ENCODE peak calls at places on chromosomes 11 and 22, in six cellular contexts. One of them, this sample, is unnamed.

GRCh38 chr11:8095356-8095755 is 14.3 kb downstream of the TUB start:
- DNase-seq in IMR-90: no peak
- DNase-seq in fibroblast of lung: no peak
- DNase-seq in H9: peak; percentile 19
- DNase-seq in HCT116: no peak
- DNase-seq in neural progenitor cell: no peak
- DNase-seq in this sample: no peak

GRCh38 chr11:76669901-76670474 is 559 bp downstream of the LRRC32 start:
- DNase-seq in IMR-90: peak; percentile 88
- DNase-seq in fibroblast of lung: peak; percentile 71
- DNase-seq in H9: no peak
- DNase-seq in HCT116: no peak
- DNase-seq in neural progenitor cell: peak; percentile 46
- DNase-seq in this sample: no peak

GRCh38 chr11:20369816-20370215 is 6.3 kb downstream of the HTATIP2 start:
- DNase-seq in IMR-90: no peak
- DNase-seq in fibroblast of lung: no peak
- DNase-seq in H9: no peak
- DNase-seq in HCT116: no peak
- DNase-seq in neural progenitor cell: no peak
- DNase-seq in this sample: no peak

GRCh38 chr11:84685976-84686375 is 941.2 kb downstream of the DLG2 start:
- DNase-seq in IMR-90: no peak
- DNase-seq in fibroblast of lung: no peak
- DNase-seq in H9: no peak
- DNase-seq in HCT116: no peak
- DNase-seq in neural progenitor cell: no peak
- DNase-seq in this sample: no peak

GRCh38 chr22:35465109-35465701 is 65.3 kb downstream of the MCM5 start:
- DNase-seq in IMR-90: no peak
- DNase-seq in fibroblast of lung: peak; percentile 15
- DNase-seq in H9: no peak
- DNase-seq in HCT116: no peak
- DNase-seq in neural progenitor cell: no peak
- DNase-seq in this sample: no peak

GRCh38 chr22:38465673-38466490 is 2.0 kb upstream of the KDELR3 start:
- DNase-seq in IMR-90: no peak
- DNase-seq in fibroblast of lung: no peak
- DNase-seq in H9: no peak
- DNase-seq in HCT116: no peak
- DNase-seq in neural progenitor cell: no peak
- DNase-seq in this sample: no peak

GRCh38 chr11:60924906-60925684 is 835 bp downstream of the TMEM132A start:
- DNase-seq in IMR-90: no peak
- DNase-seq in fibroblast of lung: no peak
- DNase-seq in H9: no peak
- DNase-seq in HCT116: no peak
- DNase-seq in neural progenitor cell: peak; percentile 41
- DNase-seq in this sample: no peak

GRCh38 chr11:91947215-91947614 is 277.4 kb upstream of the FAT3 start:
- DNase-seq in IMR-90: peak; percentile 2
- DNase-seq in fibroblast of lung: peak; percentile 93
- DNase-seq in H9: no peak
- DNase-seq in HCT116: no peak
- DNase-seq in neural progenitor cell: no peak
- DNase-seq in this sample: peak; percentile 67

GRCh38 chr11:63795066-63795465 is 18.2 kb upstream of the SPINDOC start:
- DNase-seq in IMR-90: no peak
- DNase-seq in fibroblast of lung: no peak
- DNase-seq in H9: no peak
- DNase-seq in HCT116: no peak
- DNase-seq in neural progenitor cell: no peak
- DNase-seq in this sample: no peak

GRCh38 chr11:12537778-12538401 is 136.3 kb upstream of the TEAD1 start:
- DNase-seq in IMR-90: peak; percentile 58
- DNase-seq in fibroblast of lung: peak; percentile 92
- DNase-seq in H9: no peak
- DNase-seq in HCT116: no peak
- DNase-seq in neural progenitor cell: no peak
- DNase-seq in this sample: no peak

GRCh38 chr11:113947989-113948388 is 26.9 kb upstream of the HTR3A start:
- DNase-seq in IMR-90: no peak
- DNase-seq in fibroblast of lung: no peak
- DNase-seq in H9: no peak
- DNase-seq in HCT116: no peak
- DNase-seq in neural progenitor cell: no peak
- DNase-seq in this sample: no peak
- H3K4me2 ChIP-seq in IMR-90: no peak overlapping the region
- H3K4me2 ChIP-seq in fibroblast of lung: no peak overlapping the region
- H3K4me2 ChIP-seq in H9: no peak overlapping the region
- H3K4me2 ChIP-seq in HCT116: no peak overlapping the region
- H3K4me2 ChIP-seq in neural progenitor cell: no peak overlapping the region
- H3K4me2 ChIP-seq in this sample: no peak overlapping the region

GRCh38 chr11:126930100-126930841 is 70.3 kb downstream of the KIRREL3 start:
- DNase-seq in IMR-90: no peak
- DNase-seq in fibroblast of lung: no peak
- DNase-seq in H9: no peak
- DNase-seq in HCT116: no peak
- DNase-seq in neural progenitor cell: no peak
- DNase-seq in this sample: no peak
- H2AFZ ChIP-seq in IMR-90: no peak overlapping the region
- H2AFZ ChIP-seq in fibroblast of lung: no peak overlapping the region
- H2AFZ ChIP-seq in H9: no peak overlapping the region
- H2AFZ ChIP-seq in HCT116: no peak overlapping the region
- H2AFZ ChIP-seq in neural progenitor cell: no peak overlapping the region
- H2AFZ ChIP-seq in this sample: peak overlapping the region; percentile 30

DNA sequence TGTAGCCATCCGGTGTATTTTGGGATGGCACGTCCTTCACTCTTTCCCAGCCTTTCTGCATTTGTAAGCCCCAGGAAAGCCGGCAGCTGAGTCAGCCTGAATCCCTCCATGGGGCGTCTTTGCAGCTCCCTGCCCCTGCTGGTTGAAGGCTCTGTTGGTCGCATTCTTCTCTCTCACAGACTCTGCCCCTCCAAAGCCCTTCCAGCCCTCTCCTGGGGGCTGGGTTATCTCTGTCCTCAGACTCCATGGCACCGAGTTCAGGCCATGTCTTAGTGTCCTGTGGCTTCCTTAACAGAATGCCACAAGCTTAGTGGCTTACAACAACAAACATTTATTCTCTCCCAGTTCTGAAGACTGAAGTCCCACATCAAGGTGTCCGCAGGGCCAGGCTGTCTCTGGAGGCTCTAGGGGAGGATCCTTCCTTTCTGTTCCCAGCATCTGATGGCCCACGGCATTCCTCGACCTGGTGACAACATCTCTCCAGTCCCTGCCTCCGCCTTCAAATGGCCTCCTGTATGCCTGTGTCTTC is 62.2 kb downstream of the BCR start:
- DNase-seq in IMR-90: peak; percentile 46
- DNase-seq in fibroblast of lung: no peak
- DNase-seq in H9: peak; percentile 95
- DNase-seq in HCT116: no peak
- DNase-seq in neural progenitor cell: peak; percentile 88
- DNase-seq in this sample: no peak
- TF ChIP-seq CTCF in IMR-90: peak; percentile 16
- TF ChIP-seq CTCF in fibroblast of lung: no peak
- TF ChIP-seq CTCF in H9: peak; percentile 36
- TF ChIP-seq CTCF in HCT116: no peak
- TF ChIP-seq CTCF in neural progenitor cell: no peak
- TF ChIP-seq CTCF in this sample: no peak

GRCh38 chr11:122305426-122305825 is 189.4 kb upstream of the BLID start:
- DNase-seq in IMR-90: no peak
- DNase-seq in fibroblast of lung: no peak
- DNase-seq in H9: no peak
- DNase-seq in HCT116: no peak
- DNase-seq in neural progenitor cell: no peak
- DNase-seq in this sample: no peak

GRCh38 chr11:122305018-122305417 is 189.0 kb upstream of the BLID start:
- DNase-seq in IMR-90: no peak
- DNase-seq in fibroblast of lung: no peak
- DNase-seq in H9: no peak
- DNase-seq in HCT116: no peak
- DNase-seq in neural progenitor cell: no peak
- DNase-seq in this sample: no peak

GRCh38 chr11:122307480-122308085 is 191.6 kb upstream of the BLID start:
- DNase-seq in IMR-90: no peak
- DNase-seq in fibroblast of lung: no peak
- DNase-seq in H9: no peak
- DNase-seq in HCT116: no peak
- DNase-seq in neural progenitor cell: no peak
- DNase-seq in this sample: no peak

GRCh38 chr11:122308286-122308685 is 192.3 kb upstream of the BLID start:
- DNase-seq in IMR-90: no peak
- DNase-seq in fibroblast of lung: no peak
- DNase-seq in H9: no peak
- DNase-seq in HCT116: no peak
- DNase-seq in neural progenitor cell: no peak
- DNase-seq in this sample: no peak

GRCh38 chr11:122306776-122307479 is 190.9 kb upstream of the BLID start:
- DNase-seq in IMR-90: no peak
- DNase-seq in fibroblast of lung: peak; percentile 29
- DNase-seq in H9: peak; percentile 75
- DNase-seq in HCT116: no peak
- DNase-seq in neural progenitor cell: no peak
- DNase-seq in this sample: no peak
- H3K4me2 ChIP-seq in IMR-90: no peak overlapping the region
- H3K4me2 ChIP-seq in fibroblast of lung: peak overlapping the region; percentile 79
- H3K4me2 ChIP-seq in H9: no peak overlapping the region
- H3K4me2 ChIP-seq in HCT116: no peak overlapping the region
- H3K4me2 ChIP-seq in neural progenitor cell: no peak overlapping the region
- H3K4me2 ChIP-seq in this sample: no peak overlapping the region

GRCh38 chr11:78946945-78947914 is 372.6 kb upstream of the NARS2 start:
- DNase-seq in IMR-90: no peak
- DNase-seq in fibroblast of lung: no peak
- DNase-seq in H9: no peak
- DNase-seq in HCT116: no peak
- DNase-seq in neural progenitor cell: no peak
- DNase-seq in this sample: peak; percentile 6
- H2AFZ ChIP-seq in IMR-90: no peak overlapping the region
- H2AFZ ChIP-seq in fibroblast of lung: no peak overlapping the region
- H2AFZ ChIP-seq in H9: no peak overlapping the region
- H2AFZ ChIP-seq in HCT116: no peak overlapping the region
- H2AFZ ChIP-seq in neural progenitor cell: no peak overlapping the region
- H2AFZ ChIP-seq in this sample: no peak overlapping the region

GRCh38 chr11:102268083-102268984 is 49.0 kb upstream of the BIRC3 start:
- DNase-seq in IMR-90: peak; percentile 55
- DNase-seq in fibroblast of lung: peak; percentile 76
- DNase-seq in H9: peak; percentile 97
- DNase-seq in HCT116: peak; percentile 92
- DNase-seq in neural progenitor cell: peak; percentile 92
- DNase-seq in this sample: peak; percentile 95
- TF ChIP-seq CTCF in IMR-90: peak; percentile 24
- TF ChIP-seq CTCF in fibroblast of lung: peak; percentile 11
- TF ChIP-seq CTCF in H9: peak; percentile 72
- TF ChIP-seq CTCF in HCT116: peak; percentile 52
- TF ChIP-seq CTCF in neural progenitor cell: peak; percentile 59
- TF ChIP-seq CTCF in this sample: peak; percentile 78

GRCh38 chr11:70606951-70607330 is 208.6 kb downstream of the CTTN start:
- DNase-seq in IMR-90: no peak
- DNase-seq in fibroblast of lung: no peak
- DNase-seq in H9: no peak
- DNase-seq in HCT116: no peak
- DNase-seq in neural progenitor cell: no peak
- DNase-seq in this sample: no peak

GRCh38 chr11:70606248-70606950 is 208.1 kb downstream of the CTTN start:
- DNase-seq in IMR-90: no peak
- DNase-seq in fibroblast of lung: no peak
- DNase-seq in H9: no peak
- DNase-seq in HCT116: no peak
- DNase-seq in neural progenitor cell: no peak
- DNase-seq in this sample: no peak

GRCh38 chr11:70607561-70607960 is 209.2 kb downstream of the CTTN start:
- DNase-seq in IMR-90: no peak
- DNase-seq in fibroblast of lung: no peak
- DNase-seq in H9: no peak
- DNase-seq in HCT116: no peak
- DNase-seq in neural progenitor cell: no peak
- DNase-seq in this sample: no peak

GRCh38 chr11:70610561-70610960 is 212.2 kb downstream of the CTTN start:
- DNase-seq in IMR-90: peak; percentile 33
- DNase-seq in fibroblast of lung: no peak
- DNase-seq in H9: no peak
- DNase-seq in HCT116: no peak
- DNase-seq in neural progenitor cell: no peak
- DNase-seq in this sample: no peak

GRCh38 chr11:70608568-70609314 is 210.4 kb downstream of the CTTN start:
- DNase-seq in IMR-90: peak; percentile 49
- DNase-seq in fibroblast of lung: peak; percentile 12
- DNase-seq in H9: no peak
- DNase-seq in HCT116: no peak
- DNase-seq in neural progenitor cell: peak; percentile 51
- DNase-seq in this sample: no peak
- H3K4me2 ChIP-seq in IMR-90: no peak overlapping the region
- H3K4me2 ChIP-seq in fibroblast of lung: no peak overlapping the region
- H3K4me2 ChIP-seq in H9: no peak overlapping the region
- H3K4me2 ChIP-seq in HCT116: no peak overlapping the region
- H3K4me2 ChIP-seq in neural progenitor cell: peak overlapping the region; percentile 39
- H3K4me2 ChIP-seq in this sample: no peak overlapping the region